ENCODE peak calls at places on chromosome X, in nine cellular contexts. E is mesendoderm; B is Karpas-422; Y is right atrium auricular region; V is colonic mucosa; O is hepatocyte; P is sigmoid colon; L is CD8-positive, alpha-beta memory T cell; I is psoas muscle. F is an unnamed sample. For H3K4me1, the result is how much of the 10 kb centered on the place peaks cover.

GRCh38 chrX:120625366-120625765 is 4.5 kb downstream of the C1GALT1C1 start:
- DNase-seq in E (no peak), B (no peak), Y (no peak), V (no peak), O (no peak), P (no peak), L (no peak), I (no peak), F (no peak)

GRCh38 chrX:135977611-135978010 is 3.8 kb upstream of the MMGT1 start:
- DNase-seq in E (no peak), B (no peak), Y (no peak), V (no peak), O (no peak), P (no peak), L (no peak), I (no peak), F (no peak)

GRCh38 chrX:41373989-41374606 is 40.1 kb downstream of the DDX3X start:
- DNase-seq in E (no peak), B (no peak), Y (no peak), V (no peak), O (no peak), P (no peak), L (no peak), I (no peak), F (no peak)

GRCh38 chrX:71581210-71581609 is 3.0 kb downstream of the GCNA start:
- DNase-seq in E (no peak), B (no peak), Y (no peak), V (no peak), O (no peak), P (no peak), L (no peak), I (no peak), F (no peak)

GRCh38 chrX:19091596-19091995 is 30.7 kb downstream of the ADGRG2 start:
- DNase-seq in E (no peak), B (no peak), Y (no peak), V (no peak), O (no peak), P (no peak), L (no peak), I (no peak), F (no peak)

GRCh38 chrX:101415180-101416130 is 7.4 kb downstream of the HNRNPH2 start:
- DNase-seq in E (peak), B (peak), Y (no peak), V (peak), O (peak), P (no peak), L (no peak), I (no peak), F (no peak)

GRCh38 chrX:12021708-12022107 is 116.6 kb upstream of the FRMPD4 start:
- DNase-seq in E (no peak), B (no peak), Y (no peak), V (no peak), O (no peak), P (no peak), L (no peak), I (no peak), F (no peak)

GRCh38 chrX:17967888-17968287 is 106.8 kb upstream of the RAI2 start:
- DNase-seq in E (peak), B (no peak), Y (no peak), V (no peak), O (peak), P (no peak), L (no peak), I (no peak), F (no peak)

GRCh38 chrX:65690057-65690855 is 22.8 kb downstream of the MSN start:
- DNase-seq in E (no peak), B (no peak), Y (peak), V (no peak), O (no peak), P (peak), L (no peak), I (peak), F (no peak)

GRCh38 chrX:16737024-16737423 is 17.6 kb downstream of the SYAP1 start:
- DNase-seq in E (no peak), B (no peak), Y (no peak), V (no peak), O (no peak), P (no peak), L (no peak), I (no peak), F (no peak)

GRCh38 chrX:2387614-2388239 is 113.0 kb downstream of the DHRSX start:
- DNase-seq in E (no peak), B (no peak), Y (no peak), V (no peak), O (no peak), P (no peak), L (no peak), I (no peak), F (no peak)

GRCh38 chrX:72126048-72126415 is 5.7 kb downstream of the RTL5 start:
- DNase-seq in E (no peak), B (no peak), Y (no peak), V (no peak), O (no peak), P (no peak), L (no peak), I (no peak), F (no peak)

GRCh38 chrX:3346436-3347329 is at the start of gene MXRA5:
- DNase-seq in E (peak), B (no peak), Y (no peak), V (no peak), O (peak), P (peak), L (no peak), I (no peak), F (no peak)

GRCh38 chrX:40192196-40192595 is 94.4 kb upstream of the BCOR start:
- DNase-seq in E (no peak), B (no peak), Y (no peak), V (no peak), O (no peak), P (no peak), L (no peak), I (no peak), F (no peak)

GRCh38 chrX:45515262-45516215 is 314.9 kb upstream of the DIPK2B start:
- DNase-seq in E (peak), B (peak), Y (peak), V (peak), O (peak), P (peak), L (no peak), I (peak), F (peak)

GRCh38 chrX:13741695-13742094 is 7.1 kb downstream of the OFD1 start:
- DNase-seq in E (no peak), B (no peak), Y (no peak), V (no peak), O (no peak), P (no peak), L (no peak), I (no peak), F (no peak)
- H3K27ac ChIP-seq in E (no peak), B (peak), Y (no peak), V (no peak), O (no peak), P (no peak), L (no peak), I (no peak), F (no peak)

DNA sequence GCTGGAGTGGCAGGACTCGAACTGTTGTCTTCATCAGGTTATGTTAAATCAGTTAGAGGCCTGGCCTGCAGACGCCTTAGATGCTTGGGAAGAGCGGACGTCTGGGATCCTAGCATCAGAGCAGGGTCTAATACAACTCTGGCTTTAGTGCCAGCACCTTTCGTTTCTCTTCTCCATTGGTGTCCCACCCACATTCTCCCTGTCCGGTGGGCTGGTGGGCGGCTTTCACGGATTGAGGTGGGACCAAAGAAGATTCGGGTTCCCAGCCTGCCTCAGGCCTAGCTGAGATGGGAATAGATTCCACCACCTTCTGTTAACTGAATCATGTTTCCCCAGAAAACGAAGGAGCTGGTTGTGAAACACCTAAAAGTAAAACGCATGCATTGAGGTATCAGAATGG is 939 bp downstream of the PDK3 start:
- DNase-seq in E (peak), B (no peak), Y (no peak), V (no peak), O (no peak), P (no peak), L (no peak), I (no peak), F (no peak)
- H3K4me3 ChIP-seq in E (no peak), B (peak), Y (peak), V (peak), O (peak), P (peak), L (peak), I (peak), F (peak)

DNA sequence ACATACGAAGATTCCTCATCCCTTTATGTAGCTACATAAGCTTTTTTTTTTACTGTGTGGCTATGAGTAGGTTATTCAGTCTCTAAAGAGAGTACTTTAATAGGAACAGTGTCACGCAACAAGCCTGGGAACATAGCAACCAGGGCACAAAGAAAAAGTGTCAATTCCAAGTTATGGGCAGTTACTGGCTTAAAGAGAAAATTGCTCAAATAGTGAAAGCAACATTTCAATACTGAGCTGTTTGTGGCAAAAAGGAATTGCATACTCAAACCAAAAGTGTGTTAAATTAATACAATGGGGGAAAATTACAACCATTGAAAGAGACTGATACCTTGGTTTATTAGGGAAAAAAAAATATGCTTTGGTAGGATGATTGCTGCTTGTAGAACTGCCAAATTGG is 41.2 kb upstream of the ENOX2 start:
- DNase-seq in E (no peak), B (no peak), Y (no peak), V (no peak), O (no peak), P (no peak), L (no peak), I (no peak), F (no peak)
- H3K4me1 ChIP-seq in E (under half), B (under half), Y (under half), V (under half), O (under half), P (under half), L (under half), I (under half), F (under half)

GRCh38 chrX:13472975-13473665 is 96.3 kb upstream of the EGFL6 start:
- DNase-seq in E (no peak), B (no peak), Y (no peak), V (no peak), O (no peak), P (no peak), L (no peak), I (no peak), F (no peak)
- H3K27ac ChIP-seq in E (no peak), B (no peak), Y (peak), V (no peak), O (peak), P (peak), L (peak), I (peak), F (peak)

GRCh38 chrX:47618923-47619485 is 653 bp downstream of the SYN1 start:
- DNase-seq in E (no peak), B (no peak), Y (no peak), V (no peak), O (no peak), P (no peak), L (no peak), I (no peak), F (no peak)
- H3K4me3 ChIP-seq in E (no peak), B (no peak), Y (peak), V (no peak), O (no peak), P (no peak), L (no peak), I (no peak), F (peak)